ENCODE peak calls at places on chromosomes 12 and 14, in six cellular contexts. L is sigmoid colon, T is stomach, G is uterus, Y is A549, Z is heart left ventricle. N is an unnamed sample.

GRCh38 chr14:84927096-84927910 is 602.6 kb upstream of the FLRT2 start:
- DNase-seq in L (no peak), T (no peak), Z (no peak), Y (no peak), G (no peak), N (no peak)

GRCh38 chr14:75070383-75070782 is 942 bp downstream of the ZC2HC1C start:
- DNase-seq in Z (no peak), Y (no peak), T (no peak), G (peak), L (peak), N (no peak)

GRCh38 chr14:51028851-51029754 is 65.8 kb downstream of the TRIM9 start:
- DNase-seq in Z (no peak), T (no peak), G (no peak), Y (no peak), L (no peak), N (no peak)

GRCh38 chr14:93061380-93062012 is 54.2 kb downstream of the ITPK1 start:
- DNase-seq in G (no peak), L (no peak), Y (no peak), Z (no peak), T (no peak), N (no peak)

GRCh38 chr14:75201087-75201486 is 24.7 kb upstream of the TMED10 start:
- DNase-seq in G (no peak), Z (no peak), Y (no peak), L (no peak), T (peak), N (no peak)

GRCh38 chr12:81378601-81379000 is 300.7 kb downstream of the ACSS3 start:
- DNase-seq in T (no peak), Z (no peak), L (no peak), G (no peak), Y (no peak), N (no peak)

GRCh38 chr14:65255583-65256443 is 153.5 kb upstream of the MAX start:
- DNase-seq in Z (no peak), L (no peak), G (no peak), Y (no peak), T (peak), N (peak)

GRCh38 chr12:100127766-100128508 is 14.7 kb downstream of the BLTP3B start:
- DNase-seq in T (no peak), Y (no peak), Z (no peak), G (peak), L (no peak), N (no peak)

GRCh38 chr14:69398818-69399210 is 322 bp downstream of the SLC39A9 start:
- DNase-seq in G (no peak), L (no peak), Z (no peak), Y (no peak), T (no peak), N (no peak)

GRCh38 chr12:43676183-43676813 is 82.3 kb downstream of the PUS7L start:
- DNase-seq in Z (no peak), Y (peak), T (no peak), L (no peak), G (no peak), N (no peak)

GRCh38 chr14:58272589-58273372 is 25.6 kb upstream of the ARID4A start:
- DNase-seq in Z (no peak), L (no peak), G (no peak), T (peak), Y (peak), N (no peak)

GRCh38 chr14:75927564-75928087 is 54.2 kb downstream of the TGFB3 start:
- DNase-seq in Z (no peak), T (no peak), L (no peak), G (no peak), Y (no peak), N (no peak)

GRCh38 chr12:114562654-114563053 is 121.3 kb downstream of the TBX3 start:
- DNase-seq in Z (no peak), G (no peak), L (no peak), T (no peak), Y (no peak), N (no peak)

GRCh38 chr12:71201136-71201679 is 43.4 kb upstream of the TSPAN8 start:
- DNase-seq in T (no peak), Z (no peak), L (no peak), G (no peak), Y (no peak), N (no peak)

GRCh38 chr12:106841471-106842302 is 67.2 kb downstream of the RIC8B start:
- DNase-seq in Z (peak), Y (peak), T (no peak), G (peak), L (no peak), N (peak)

GRCh38 chr14:70448633-70449032 is 3.3 kb upstream of the ADAM21 start:
- DNase-seq in Y (no peak), L (no peak), G (no peak), T (no peak), Z (no peak), N (no peak)

GRCh38 chr12:92597997-92598396 is 104.8 kb upstream of the PLEKHG7 start:
- DNase-seq in G (no peak), Y (no peak), T (no peak), Z (no peak), L (no peak), N (no peak)

GRCh38 chr14:65926504-65926903 is 514.0 kb downstream of the FUT8 start:
- DNase-seq in L (no peak), T (no peak), Z (no peak), G (no peak), Y (no peak), N (no peak)

GRCh38 chr12:65372574-65372973 is 94.1 kb downstream of the MSRB3 start:
- DNase-seq in T (no peak), G (no peak), L (no peak), Z (no peak), Y (no peak), N (no peak)

GRCh38 chr12:64824500-64825142 is at the start of gene TBC1D30:
- DNase-seq in Y (no peak), L (no peak), T (no peak), Z (peak), G (no peak), N (no peak)

GRCh38 chr12:53244337-53244736 is 12.3 kb upstream of the RARG start:
- DNase-seq in T (no peak), L (no peak), Z (no peak), G (no peak), Y (no peak), N (no peak)

GRCh38 chr14:93033983-93034670 is 81.6 kb downstream of the ITPK1 start:
- DNase-seq in Y (no peak), Z (no peak), T (no peak), L (no peak), G (no peak), N (no peak)

GRCh38 chr14:73784065-73784987 is 67.3 kb upstream of the PTGR2 start:
- DNase-seq in Y (no peak), G (peak), T (peak), Z (no peak), L (peak), N (no peak)

GRCh38 chr14:86038401-86038985 is 508.5 kb downstream of the FLRT2 start:
- DNase-seq in Z (peak), L (no peak), T (peak), Y (peak), G (no peak), N (peak)

GRCh38 chr12:14327717-14328116 is 37.8 kb upstream of the ATF7IP start:
- DNase-seq in T (no peak), G (no peak), Y (no peak), L (no peak), Z (no peak), N (no peak)

GRCh38 chr12:25984759-25985158 is 26.3 kb downstream of the RASSF8 start:
- DNase-seq in T (no peak), L (no peak), G (no peak), Z (no peak), Y (no peak), N (no peak)

GRCh38 chr12:90510948-90511347 is 444.0 kb downstream of the CCER1 start:
- DNase-seq in T (no peak), L (no peak), Z (no peak), G (no peak), Y (no peak), N (no peak)

GRCh38 chr14:24852312-24853060 is 197.5 kb downstream of the STXBP6 start:
- DNase-seq in Z (no peak), L (no peak), Y (no peak), G (no peak), T (no peak), N (no peak)

DNA sequence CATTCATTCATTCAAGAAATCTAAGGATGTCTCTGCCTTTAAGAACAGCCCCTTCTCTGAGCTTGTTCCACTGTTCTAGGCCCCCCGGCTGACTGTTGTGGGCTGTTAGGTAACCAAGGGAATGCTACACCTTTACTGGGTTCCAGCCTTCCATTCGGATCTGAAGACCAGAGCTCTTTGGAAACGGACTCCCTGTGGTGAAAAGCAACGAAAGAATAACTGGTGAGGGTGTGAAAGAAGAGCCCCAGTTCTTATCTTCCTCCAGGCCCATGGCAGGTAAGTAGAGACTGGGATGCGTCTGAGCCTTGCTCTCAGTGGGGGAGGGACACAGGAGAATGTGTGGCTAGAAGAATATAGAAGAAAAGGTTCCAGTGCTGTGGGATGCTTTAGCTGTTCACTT is 207.4 kb downstream of the TMEM132D start:
- DNase-seq in T (no peak), Z (no peak), G (no peak), Y (no peak), L (no peak), N (no peak)
- TF ChIP-seq POLR2A in T (no peak), Z (no peak), G (no peak), Y (no peak), L (no peak), N (no peak)

DNA sequence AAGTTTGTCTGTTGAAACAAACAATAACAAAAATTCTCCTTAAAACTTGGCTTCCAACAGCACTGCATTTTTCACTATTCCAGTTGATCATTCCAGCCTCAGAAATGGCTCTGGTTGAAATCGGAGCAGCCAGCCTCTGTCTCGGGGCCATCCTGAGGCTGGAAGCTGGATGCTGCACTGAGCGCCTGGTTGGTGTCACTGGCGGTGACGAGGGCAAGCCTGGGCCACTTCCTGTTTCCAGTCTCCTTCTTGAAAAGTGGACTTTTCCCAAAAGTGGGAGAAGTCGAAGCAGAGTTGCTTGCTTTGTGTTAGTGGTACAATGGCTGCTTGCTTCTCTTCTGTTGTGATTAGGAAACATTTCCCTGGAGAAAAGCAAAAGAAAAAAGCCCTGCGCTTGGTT is 48.7 kb downstream of the CCDC92 start:
- DNase-seq in Y (no peak), L (no peak), G (no peak), Z (no peak), T (no peak), N (no peak)
- TF ChIP-seq CTCF in Y (no peak), L (no peak), G (no peak), Z (no peak), T (no peak), N (no peak)

GRCh38 chr12:69905801-69906200 is 80.8 kb downstream of the MYRFL start:
- DNase-seq in Y (no peak), Z (no peak), T (no peak), L (no peak), G (no peak), N (no peak)

GRCh38 chr12:69900720-69901131 is 75.7 kb downstream of the MYRFL start:
- DNase-seq in G (peak), Z (peak), T (peak), L (peak), Y (peak), N (peak)

GRCh38 chr12:69904761-69905160 is 79.7 kb downstream of the MYRFL start:
- DNase-seq in L (no peak), T (no peak), G (no peak), Z (no peak), Y (no peak), N (no peak)

GRCh38 chr12:69901141-69901900 is 76.3 kb downstream of the MYRFL start:
- DNase-seq in G (no peak), T (no peak), Y (no peak), Z (no peak), L (no peak), N (no peak)

GRCh38 chr12:69903548-69903947 is 78.5 kb downstream of the MYRFL start:
- DNase-seq in Y (no peak), G (no peak), T (no peak), L (no peak), Z (no peak), N (no peak)
- H3K4me3 ChIP-seq in Y (no peak), G (no peak), T (no peak), L (no peak), Z (no peak), N (no peak)

GRCh38 chr12:54296393-54297121 is 4.3 kb downstream of the NFE2 start:
- DNase-seq in Y (no peak), T (no peak), Z (no peak), L (no peak), G (no peak), N (no peak)
- TF ChIP-seq POLR2A in Y (no peak), T (no peak), Z (no peak), L (no peak), G (no peak), N (no peak)

DNA sequence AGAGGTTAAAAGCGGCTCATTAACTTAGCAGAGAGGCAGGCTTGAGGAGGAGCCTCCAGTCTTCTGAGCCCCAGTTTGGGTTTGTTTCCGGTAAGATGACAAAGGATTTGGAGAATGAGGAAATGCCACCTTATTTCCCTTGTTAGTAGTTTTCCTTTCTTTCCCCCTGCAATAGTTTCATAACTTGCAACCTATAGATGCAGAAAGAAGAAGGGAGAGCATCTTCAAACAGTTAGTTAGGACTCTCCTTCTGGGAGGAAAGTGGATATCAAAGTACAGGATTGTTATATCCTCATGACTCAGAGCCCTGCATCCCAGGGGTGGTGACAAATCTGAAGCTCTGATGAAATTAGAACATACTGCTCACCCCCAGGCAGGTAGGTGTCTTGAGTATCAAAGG is 180.7 kb upstream of the SLC38A2 start:
- DNase-seq in Z (no peak), G (no peak), L (no peak), Y (peak), T (no peak), N (peak)
- TF ChIP-seq CTCF in Z (no peak), G (no peak), L (no peak), Y (no peak), T (no peak), N (no peak)